ENCODE peak calls at places on chromosomes 3 and 15, in four cellular contexts. J is upper lobe of left lung, R is stomach, G is GM23338. A is an unnamed sample.

GRCh38 chr15:64634576-64635485 is 140.6 kb downstream of the RBPMS2 start:
- DNase-seq in J (no peak), R (no peak), G (peak), A (no peak)

GRCh38 chr15:96344706-96345559 is 14.4 kb downstream of the NR2F2 start:
- DNase-seq in J (peak), R (no peak), G (peak), A (no peak)

GRCh38 chr15:78873796-78874761 is 1.4 kb downstream of the MORF4L1 start:
- DNase-seq in J (no peak), R (no peak), G (peak), A (no peak)

GRCh38 chr3:136753112-136753939 is 1.1 kb upstream of the STAG1 start:
- DNase-seq in J (no peak), R (no peak), G (no peak), A (no peak)

GRCh38 chr3:152349397-152349796 is 80.7 kb downstream of the MBNL1 start:
- DNase-seq in J (no peak), R (no peak), G (no peak), A (no peak)

GRCh38 chr15:48413304-48413703 is 82.1 kb downstream of the DUT start:
- DNase-seq in J (no peak), R (no peak), G (no peak), A (no peak)

GRCh38 chr15:64947211-64947610 is 35.5 kb downstream of the ANKDD1A start:
- DNase-seq in J (no peak), R (no peak), G (no peak), A (no peak)

GRCh38 chr3:43525941-43526607 is 95.7 kb downstream of the ANO10 start:
- DNase-seq in J (no peak), R (no peak), G (no peak), A (no peak)

GRCh38 chr3:36372534-36372935 is 7.8 kb upstream of the STAC start:
- DNase-seq in J (no peak), R (no peak), G (no peak), A (no peak)

GRCh38 chr3:17088602-17089313 is 204.0 kb downstream of the PLCL2 start:
- DNase-seq in J (peak), R (no peak), G (no peak), A (no peak)

DNA sequence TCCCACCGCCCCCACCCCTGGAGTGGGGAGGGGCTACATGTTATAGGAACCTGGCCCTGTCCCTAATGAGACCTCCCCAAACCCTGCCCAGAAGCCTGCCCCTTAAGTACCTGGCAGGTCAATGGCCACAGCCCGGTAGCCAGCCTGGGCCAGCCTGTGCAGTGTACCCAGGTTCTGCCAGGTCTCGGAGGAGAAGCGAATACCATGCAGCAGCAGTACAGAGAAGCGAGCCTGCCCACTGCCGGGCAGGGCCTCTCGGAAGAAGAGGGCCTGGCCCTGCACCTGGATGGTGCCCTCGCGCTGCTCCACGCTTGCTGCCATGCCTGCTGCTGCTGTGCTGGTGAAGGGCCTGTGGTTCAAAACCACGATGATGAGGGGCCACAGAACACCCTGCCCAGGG is 2.5 kb downstream of the ABHD14B start:
- DNase-seq in J (no peak), R (no peak), G (no peak), A (no peak)
- TF ChIP-seq POLR2AphosphoS5 in J (no peak), R (no peak), G (no peak), A (no peak)

DNA sequence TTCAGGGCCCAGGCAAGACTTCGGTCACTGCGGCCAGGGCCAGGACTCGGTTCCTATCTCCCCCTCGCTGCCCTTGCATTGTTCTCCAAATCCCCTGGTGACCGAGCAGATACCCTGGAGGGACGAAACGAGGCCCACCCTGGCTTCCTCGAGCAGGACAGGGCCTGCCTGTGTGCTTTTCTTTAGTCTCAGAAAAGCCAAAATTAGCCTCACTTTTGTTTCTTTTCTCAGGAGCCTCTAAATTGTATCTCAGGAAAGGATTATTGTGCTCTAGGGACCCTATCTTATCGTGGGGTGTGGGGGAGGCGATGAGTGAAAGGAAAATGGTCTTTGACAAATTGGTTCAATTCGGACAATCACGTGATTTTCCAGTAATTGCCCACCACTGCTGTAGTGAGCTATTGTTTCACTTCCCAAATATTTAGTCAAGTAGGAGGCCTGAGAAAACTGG is 61.7 kb downstream of the TMEM44 start:
- DNase-seq in J (no peak), R (no peak), G (no peak), A (no peak)
- H3K27ac ChIP-seq in J (no peak), R (peak), G (peak), A (no peak)

DNA sequence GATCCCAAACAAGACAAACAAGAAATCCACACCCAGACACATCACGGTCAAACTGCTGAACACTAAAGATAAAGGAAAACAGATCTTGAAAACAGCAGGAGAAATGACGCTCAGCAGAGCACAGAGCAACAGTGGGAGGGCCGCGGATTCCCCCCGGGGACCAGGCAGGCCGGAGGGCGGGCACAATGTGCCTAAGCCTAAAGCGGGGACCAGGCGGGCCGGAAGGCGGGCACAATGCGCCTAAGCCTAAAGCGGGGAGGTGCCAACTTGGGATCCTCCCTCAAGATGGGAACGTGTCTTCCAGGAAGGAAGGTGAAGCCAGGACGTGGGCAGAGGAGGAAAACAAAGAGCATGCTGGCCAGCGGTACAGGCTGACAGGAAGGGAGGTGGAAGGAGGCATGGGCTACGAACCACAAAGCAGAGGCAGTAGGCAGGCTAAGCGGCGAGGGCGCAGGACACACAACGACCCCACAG is 31.1 kb downstream of the CYFIP1 start:
- DNase-seq in J (peak), R (no peak), G (peak), A (no peak)
- TF ChIP-seq POLR2AphosphoS5 in J (peak), R (peak), G (no peak), A (peak)

GRCh38 chr3:195124378-195124985 is 146.5 kb downstream of the XXYLT1 start:
- DNase-seq in J (no peak), R (no peak), G (no peak), A (no peak)
- H3K27ac ChIP-seq in J (no peak), R (no peak), G (no peak), A (no peak)